ENCODE peak calls at places on chromosomes 5 and 9, in four cellular contexts. G is PC-3, D is ureter, O is EH. R is an unnamed sample.

GRCh38 chr5:64895748-64896147 is 127.0 kb downstream of the CWC27 start:
- DNase-seq in G (no peak), D (no peak), O (no peak), R (no peak)

GRCh38 chr9:123453904-123454321 is 97.9 kb downstream of the CRB2 start:
- DNase-seq in G (no peak), D (no peak), O (no peak), R (no peak)

GRCh38 chr9:110255064-110255416 is 1.3 kb downstream of the TXN start:
- DNase-seq in G (no peak), D (no peak), O (no peak), R (no peak)

GRCh38 chr5:76544268-76544926 is 78.8 kb downstream of the F2RL2 start:
- DNase-seq in G (peak; percentile 43), D (no peak), O (peak; percentile 3), R (peak; percentile 70)

GRCh38 chr5:40359854-40360253 is 319.9 kb upstream of the PTGER4 start:
- DNase-seq in G (no peak), D (no peak), O (no peak), R (no peak)

GRCh38 chr5:172620506-172620905 is 20.6 kb upstream of the NEURL1B start:
- DNase-seq in G (no peak), D (no peak), O (no peak), R (no peak)

GRCh38 chr5:37665889-37666288 is 174.0 kb downstream of the GDNF start:
- DNase-seq in G (no peak), D (no peak), O (no peak), R (no peak)

GRCh38 chr9:113386571-113387393 is 10.0 kb upstream of the HDHD3 start:
- DNase-seq in G (no peak), D (no peak), O (no peak), R (no peak)

GRCh38 chr5:172407861-172408260 is 46.5 kb downstream of the SH3PXD2B start:
- DNase-seq in G (peak; percentile 89), D (no peak), O (peak; percentile 72), R (no peak)

GRCh38 chr9:12363439-12363838 is 329.7 kb upstream of the TYRP1 start:
- DNase-seq in G (no peak), D (no peak), O (no peak), R (no peak)

R was measured in mucosa of gallbladder.